ENCODE peak calls at places on chromosomes 12 and 14, in five cellular contexts. One of them, this sample, is unnamed.

GRCh38 chr12:122894173-122895121 is 1.5 kb downstream of the VPS37B start:
- DNase-seq in astrocyte of the cerebellum: no peak
- DNase-seq in foreskin melanocyte: no peak
- DNase-seq in NCI-H2081: no peak
- DNase-seq in stimulated activated CD4-positive, alpha-beta T cell treated with anti-CD3 and anti-CD28 coated beads, Interleukin-1b, Interleukin-23, amount 100 ng/mL, for 24 hours: no peak
- DNase-seq in this sample: no peak

GRCh38 chr14:73610692-73611091 is 1.6 kb upstream of the ACOT6 start:
- DNase-seq in astrocyte of the cerebellum: no peak
- DNase-seq in foreskin melanocyte: peak; percentile 56
- DNase-seq in NCI-H2081: no peak
- DNase-seq in stimulated activated CD4-positive, alpha-beta T cell treated with anti-CD3 and anti-CD28 coated beads, Interleukin-1b, Interleukin-23, amount 100 ng/mL, for 24 hours: no peak
- DNase-seq in this sample: no peak

GRCh38 chr12:73383584-73384229 is 1111.5 kb downstream of the TRHDE start:
- DNase-seq in astrocyte of the cerebellum: no peak
- DNase-seq in NCI-H2081: no peak
- DNase-seq in stimulated activated CD4-positive, alpha-beta T cell treated with anti-CD3 and anti-CD28 coated beads, Interleukin-1b, Interleukin-23, amount 100 ng/mL, for 24 hours: no peak
- DNase-seq in foreskin melanocyte: no peak
- DNase-seq in this sample: no peak

GRCh38 chr14:73785336-73785833 is 66.2 kb upstream of the PTGR2 start:
- DNase-seq in foreskin melanocyte: no peak
- DNase-seq in NCI-H2081: no peak
- DNase-seq in stimulated activated CD4-positive, alpha-beta T cell treated with anti-CD3 and anti-CD28 coated beads, Interleukin-1b, Interleukin-23, amount 100 ng/mL, for 24 hours: no peak
- DNase-seq in astrocyte of the cerebellum: peak; percentile 75
- DNase-seq in this sample: no peak

GRCh38 chr14:29262979-29263378 is 496.4 kb downstream of the FOXG1 start:
- DNase-seq in NCI-H2081: no peak
- DNase-seq in stimulated activated CD4-positive, alpha-beta T cell treated with anti-CD3 and anti-CD28 coated beads, Interleukin-1b, Interleukin-23, amount 100 ng/mL, for 24 hours: no peak
- DNase-seq in foreskin melanocyte: no peak
- DNase-seq in astrocyte of the cerebellum: no peak
- DNase-seq in this sample: no peak

GRCh38 chr12:102023343-102023930 is 38.4 kb downstream of the WASHC3 start:
- DNase-seq in foreskin melanocyte: no peak
- DNase-seq in stimulated activated CD4-positive, alpha-beta T cell treated with anti-CD3 and anti-CD28 coated beads, Interleukin-1b, Interleukin-23, amount 100 ng/mL, for 24 hours: no peak
- DNase-seq in NCI-H2081: no peak
- DNase-seq in astrocyte of the cerebellum: no peak
- DNase-seq in this sample: no peak

GRCh38 chr12:48420031-48420775 is 52.2 kb upstream of the ANP32D start:
- DNase-seq in astrocyte of the cerebellum: no peak
- DNase-seq in stimulated activated CD4-positive, alpha-beta T cell treated with anti-CD3 and anti-CD28 coated beads, Interleukin-1b, Interleukin-23, amount 100 ng/mL, for 24 hours: no peak
- DNase-seq in foreskin melanocyte: no peak
- DNase-seq in NCI-H2081: no peak
- DNase-seq in this sample: no peak

GRCh38 chr12:14408208-14408607 is 42.7 kb downstream of the ATF7IP start:
- DNase-seq in foreskin melanocyte: no peak
- DNase-seq in stimulated activated CD4-positive, alpha-beta T cell treated with anti-CD3 and anti-CD28 coated beads, Interleukin-1b, Interleukin-23, amount 100 ng/mL, for 24 hours: no peak
- DNase-seq in NCI-H2081: no peak
- DNase-seq in astrocyte of the cerebellum: no peak
- DNase-seq in this sample: no peak

GRCh38 chr14:87066221-87066817 is 926.7 kb downstream of the GALC start:
- DNase-seq in NCI-H2081: no peak
- DNase-seq in astrocyte of the cerebellum: no peak
- DNase-seq in stimulated activated CD4-positive, alpha-beta T cell treated with anti-CD3 and anti-CD28 coated beads, Interleukin-1b, Interleukin-23, amount 100 ng/mL, for 24 hours: no peak
- DNase-seq in foreskin melanocyte: no peak
- DNase-seq in this sample: no peak

GRCh38 chr12:124147579-124147978 is 147.3 kb upstream of the RFLNA start:
- DNase-seq in astrocyte of the cerebellum: no peak
- DNase-seq in NCI-H2081: no peak
- DNase-seq in stimulated activated CD4-positive, alpha-beta T cell treated with anti-CD3 and anti-CD28 coated beads, Interleukin-1b, Interleukin-23, amount 100 ng/mL, for 24 hours: no peak
- DNase-seq in foreskin melanocyte: no peak
- DNase-seq in this sample: no peak

GRCh38 chr12:527241-527640 is 67.5 kb downstream of the B4GALNT3 start:
- DNase-seq in astrocyte of the cerebellum: no peak
- DNase-seq in NCI-H2081: no peak
- DNase-seq in foreskin melanocyte: no peak
- DNase-seq in stimulated activated CD4-positive, alpha-beta T cell treated with anti-CD3 and anti-CD28 coated beads, Interleukin-1b, Interleukin-23, amount 100 ng/mL, for 24 hours: no peak
- DNase-seq in this sample: no peak

GRCh38 chr12:95227818-95228356 is 10.3 kb downstream of the VEZT start:
- DNase-seq in foreskin melanocyte: no peak
- DNase-seq in stimulated activated CD4-positive, alpha-beta T cell treated with anti-CD3 and anti-CD28 coated beads, Interleukin-1b, Interleukin-23, amount 100 ng/mL, for 24 hours: no peak
- DNase-seq in astrocyte of the cerebellum: no peak
- DNase-seq in NCI-H2081: no peak
- DNase-seq in this sample: no peak

GRCh38 chr12:49126852-49127763 is 4.1 kb downstream of the TUBA1B start:
- DNase-seq in NCI-H2081: no peak
- DNase-seq in stimulated activated CD4-positive, alpha-beta T cell treated with anti-CD3 and anti-CD28 coated beads, Interleukin-1b, Interleukin-23, amount 100 ng/mL, for 24 hours: no peak
- DNase-seq in astrocyte of the cerebellum: no peak
- DNase-seq in foreskin melanocyte: no peak
- DNase-seq in this sample: no peak

GRCh38 chr14:77128414-77128891 is 13.1 kb downstream of the ZDHHC22 start:
- DNase-seq in astrocyte of the cerebellum: peak; percentile 22
- DNase-seq in foreskin melanocyte: no peak
- DNase-seq in stimulated activated CD4-positive, alpha-beta T cell treated with anti-CD3 and anti-CD28 coated beads, Interleukin-1b, Interleukin-23, amount 100 ng/mL, for 24 hours: no peak
- DNase-seq in NCI-H2081: no peak
- DNase-seq in this sample: no peak

GRCh38 chr12:132595183-132595582 is 15.2 kb downstream of the LRCOL1 start:
- DNase-seq in stimulated activated CD4-positive, alpha-beta T cell treated with anti-CD3 and anti-CD28 coated beads, Interleukin-1b, Interleukin-23, amount 100 ng/mL, for 24 hours: no peak
- DNase-seq in NCI-H2081: no peak
- DNase-seq in foreskin melanocyte: no peak
- DNase-seq in astrocyte of the cerebellum: no peak
- DNase-seq in this sample: no peak

GRCh38 chr12:59695379-59695778 is 99.5 kb downstream of the SLC16A7 start:
- DNase-seq in stimulated activated CD4-positive, alpha-beta T cell treated with anti-CD3 and anti-CD28 coated beads, Interleukin-1b, Interleukin-23, amount 100 ng/mL, for 24 hours: no peak
- DNase-seq in astrocyte of the cerebellum: no peak
- DNase-seq in NCI-H2081: no peak
- DNase-seq in foreskin melanocyte: no peak
- DNase-seq in this sample: no peak

GRCh38 chr14:20412422-20412821 is 879 bp downstream of the TEP1 start:
- DNase-seq in astrocyte of the cerebellum: no peak
- DNase-seq in foreskin melanocyte: no peak
- DNase-seq in NCI-H2081: no peak
- DNase-seq in stimulated activated CD4-positive, alpha-beta T cell treated with anti-CD3 and anti-CD28 coated beads, Interleukin-1b, Interleukin-23, amount 100 ng/mL, for 24 hours: no peak
- DNase-seq in this sample: no peak

GRCh38 chr12:117686911-117687377 is 281.8 kb downstream of the KSR2 start:
- DNase-seq in NCI-H2081: no peak
- DNase-seq in astrocyte of the cerebellum: peak; percentile 34
- DNase-seq in foreskin melanocyte: no peak
- DNase-seq in stimulated activated CD4-positive, alpha-beta T cell treated with anti-CD3 and anti-CD28 coated beads, Interleukin-1b, Interleukin-23, amount 100 ng/mL, for 24 hours: no peak
- DNase-seq in this sample: no peak

GRCh38 chr12:48092606-48093005 is 13.3 kb downstream of the SENP1 start:
- DNase-seq in astrocyte of the cerebellum: no peak
- DNase-seq in stimulated activated CD4-positive, alpha-beta T cell treated with anti-CD3 and anti-CD28 coated beads, Interleukin-1b, Interleukin-23, amount 100 ng/mL, for 24 hours: no peak
- DNase-seq in NCI-H2081: no peak
- DNase-seq in foreskin melanocyte: no peak
- DNase-seq in this sample: no peak

GRCh38 chr12:123264642-123265041 is 7.0 kb downstream of the CDK2AP1 start:
- DNase-seq in astrocyte of the cerebellum: no peak
- DNase-seq in NCI-H2081: no peak
- DNase-seq in stimulated activated CD4-positive, alpha-beta T cell treated with anti-CD3 and anti-CD28 coated beads, Interleukin-1b, Interleukin-23, amount 100 ng/mL, for 24 hours: no peak
- DNase-seq in foreskin melanocyte: no peak
- DNase-seq in this sample: no peak

GRCh38 chr14:74549588-74549987 is 56.0 kb downstream of the ISCA2 start:
- DNase-seq in foreskin melanocyte: no peak
- DNase-seq in astrocyte of the cerebellum: no peak
- DNase-seq in NCI-H2081: no peak
- DNase-seq in stimulated activated CD4-positive, alpha-beta T cell treated with anti-CD3 and anti-CD28 coated beads, Interleukin-1b, Interleukin-23, amount 100 ng/mL, for 24 hours: no peak
- DNase-seq in this sample: no peak

GRCh38 chr12:47079894-47080724 is at the start of gene AMIGO2:
- DNase-seq in foreskin melanocyte: no peak
- DNase-seq in stimulated activated CD4-positive, alpha-beta T cell treated with anti-CD3 and anti-CD28 coated beads, Interleukin-1b, Interleukin-23, amount 100 ng/mL, for 24 hours: peak; percentile 21
- DNase-seq in astrocyte of the cerebellum: no peak
- DNase-seq in NCI-H2081: no peak
- DNase-seq in this sample: peak; percentile 80

GRCh38 chr14:75174066-75174465 is 2.3 kb downstream of the TMED10 start:
- DNase-seq in foreskin melanocyte: peak; percentile 13
- DNase-seq in NCI-H2081: no peak
- DNase-seq in astrocyte of the cerebellum: no peak
- DNase-seq in stimulated activated CD4-positive, alpha-beta T cell treated with anti-CD3 and anti-CD28 coated beads, Interleukin-1b, Interleukin-23, amount 100 ng/mL, for 24 hours: no peak
- DNase-seq in this sample: no peak

GRCh38 chr12:14256139-14256538 is 109.3 kb upstream of the ATF7IP start:
- DNase-seq in stimulated activated CD4-positive, alpha-beta T cell treated with anti-CD3 and anti-CD28 coated beads, Interleukin-1b, Interleukin-23, amount 100 ng/mL, for 24 hours: no peak
- DNase-seq in astrocyte of the cerebellum: no peak
- DNase-seq in NCI-H2081: no peak
- DNase-seq in foreskin melanocyte: no peak
- DNase-seq in this sample: no peak

GRCh38 chr12:113056631-113057488 is at the start of gene DTX1:
- DNase-seq in NCI-H2081: no peak
- DNase-seq in foreskin melanocyte: no peak
- DNase-seq in stimulated activated CD4-positive, alpha-beta T cell treated with anti-CD3 and anti-CD28 coated beads, Interleukin-1b, Interleukin-23, amount 100 ng/mL, for 24 hours: no peak
- DNase-seq in astrocyte of the cerebellum: no peak
- DNase-seq in this sample: no peak

GRCh38 chr12:4496145-4496838 is 42.4 kb upstream of the RAD51AP1 start:
- DNase-seq in foreskin melanocyte: no peak
- DNase-seq in NCI-H2081: no peak
- DNase-seq in stimulated activated CD4-positive, alpha-beta T cell treated with anti-CD3 and anti-CD28 coated beads, Interleukin-1b, Interleukin-23, amount 100 ng/mL, for 24 hours: no peak
- DNase-seq in astrocyte of the cerebellum: no peak
- DNase-seq in this sample: no peak

GRCh38 chr12:53191885-53192530 is 11.3 kb upstream of the CSAD start:
- DNase-seq in NCI-H2081: no peak
- DNase-seq in astrocyte of the cerebellum: no peak
- DNase-seq in stimulated activated CD4-positive, alpha-beta T cell treated with anti-CD3 and anti-CD28 coated beads, Interleukin-1b, Interleukin-23, amount 100 ng/mL, for 24 hours: no peak
- DNase-seq in foreskin melanocyte: no peak
- DNase-seq in this sample: no peak

GRCh38 chr12:95498968-95499367 is 25.0 kb downstream of the METAP2 start:
- DNase-seq in stimulated activated CD4-positive, alpha-beta T cell treated with anti-CD3 and anti-CD28 coated beads, Interleukin-1b, Interleukin-23, amount 100 ng/mL, for 24 hours: no peak
- DNase-seq in foreskin melanocyte: no peak
- DNase-seq in NCI-H2081: no peak
- DNase-seq in astrocyte of the cerebellum: no peak
- DNase-seq in this sample: no peak

GRCh38 chr12:52378091-52378490 is 7.4 kb downstream of the KRT84 start:
- DNase-seq in astrocyte of the cerebellum: no peak
- DNase-seq in NCI-H2081: no peak
- DNase-seq in stimulated activated CD4-positive, alpha-beta T cell treated with anti-CD3 and anti-CD28 coated beads, Interleukin-1b, Interleukin-23, amount 100 ng/mL, for 24 hours: no peak
- DNase-seq in foreskin melanocyte: no peak
- DNase-seq in this sample: no peak

GRCh38 chr12:104763163-104763805 is 194.8 kb downstream of the SLC41A2 start:
- DNase-seq in foreskin melanocyte: no peak
- DNase-seq in NCI-H2081: no peak
- DNase-seq in astrocyte of the cerebellum: no peak
- DNase-seq in stimulated activated CD4-positive, alpha-beta T cell treated with anti-CD3 and anti-CD28 coated beads, Interleukin-1b, Interleukin-23, amount 100 ng/mL, for 24 hours: no peak
- DNase-seq in this sample: no peak

GRCh38 chr14:52013984-52014600 is 24.7 kb downstream of the RTRAF start:
- DNase-seq in NCI-H2081: no peak
- DNase-seq in astrocyte of the cerebellum: no peak
- DNase-seq in stimulated activated CD4-positive, alpha-beta T cell treated with anti-CD3 and anti-CD28 coated beads, Interleukin-1b, Interleukin-23, amount 100 ng/mL, for 24 hours: no peak
- DNase-seq in foreskin melanocyte: no peak
- DNase-seq in this sample: no peak

GRCh38 chr14:77077040-77077439 is 21.0 kb upstream of the CIPC start:
- DNase-seq in stimulated activated CD4-positive, alpha-beta T cell treated with anti-CD3 and anti-CD28 coated beads, Interleukin-1b, Interleukin-23, amount 100 ng/mL, for 24 hours: no peak
- DNase-seq in NCI-H2081: no peak
- DNase-seq in astrocyte of the cerebellum: no peak
- DNase-seq in foreskin melanocyte: no peak
- DNase-seq in this sample: no peak

GRCh38 chr14:98130691-98131090 is 1141.3 kb downstream of the BCL11B start:
- DNase-seq in stimulated activated CD4-positive, alpha-beta T cell treated with anti-CD3 and anti-CD28 coated beads, Interleukin-1b, Interleukin-23, amount 100 ng/mL, for 24 hours: no peak
- DNase-seq in foreskin melanocyte: no peak
- DNase-seq in astrocyte of the cerebellum: no peak
- DNase-seq in NCI-H2081: no peak
- DNase-seq in this sample: no peak

This sample was measured in NCI-H1930.